ENCODE peak calls at places on chromosomes 12 and 14, in four cellular contexts. I is AG09309; U is sigmoid colon; L is CD8-positive, alpha-beta memory T cell. O is an unnamed sample.

GRCh38 chr12:3321881-3322280 is 169.1 kb upstream of the PRMT8 start:
- DNase-seq in U (no peak), L (no peak), I (no peak), O (no peak)

GRCh38 chr12:67426067-67426466 is 156.9 kb downstream of the CAND1 start:
- DNase-seq in I (peak; percentile 33), L (no peak), U (no peak), O (no peak)

GRCh38 chr12:93502802-93503623 is 35.7 kb downstream of the MRPL42 start:
- DNase-seq in I (no peak), U (no peak), L (peak; percentile 37), O (peak; percentile 57)

GRCh38 chr14:20434701-20435453 is 1.1 kb downstream of the KLHL33 start:
- DNase-seq in I (no peak), U (peak; percentile 80), L (no peak), O (peak; percentile 54)

GRCh38 chr12:85278598-85279448 is 1.2 kb upstream of the ALX1 start:
- DNase-seq in U (no peak), L (no peak), I (no peak), O (no peak)

GRCh38 chr12:29611906-29612305 is 114.4 kb upstream of the OVCH1 start:
- DNase-seq in U (no peak), I (no peak), L (no peak), O (no peak)

GRCh38 chr14:87732562-87732961 is 260.4 kb downstream of the GALC start:
- DNase-seq in L (no peak), U (no peak), I (no peak), O (no peak)

GRCh38 chr12:28015165-28015564 is 42.6 kb upstream of the PTHLH start:
- DNase-seq in L (no peak), U (no peak), I (no peak), O (no peak)

GRCh38 chr14:97065305-97066067 is 268.3 kb downstream of the VRK1 start:
- DNase-seq in L (no peak), U (no peak), I (no peak), O (no peak)

GRCh38 chr12:14113031-14113430 is 131.6 kb upstream of the GRIN2B start:
- DNase-seq in I (no peak), L (no peak), U (no peak), O (no peak)

GRCh38 chr12:78096909-78097597 is 266.4 kb downstream of the NAV3 start:
- DNase-seq in L (no peak), U (no peak), I (no peak), O (peak; percentile 19)

GRCh38 chr14:104794641-104795467 is 694 bp downstream of the AKT1 start:
- DNase-seq in U (no peak), I (no peak), L (no peak), O (peak; percentile 30)

GRCh38 chr12:10094648-10095047 is 4.1 kb downstream of the CLEC1A start:
- DNase-seq in I (no peak), L (no peak), U (no peak), O (no peak)

GRCh38 chr14:33377596-33378390 is 439.1 kb downstream of the NPAS3 start:
- DNase-seq in I (no peak), L (no peak), U (no peak), O (no peak)

GRCh38 chr12:29023436-29024076 is 125.5 kb upstream of the FAR2 start:
- DNase-seq in L (no peak), U (no peak), I (no peak), O (no peak)

GRCh38 chr12:83996671-83997070 is 915.9 kb downstream of the SLC6A15 start:
- DNase-seq in I (no peak), U (no peak), L (no peak), O (no peak)

GRCh38 chr12:68978678-68979077 is 45.7 kb upstream of the CPM start:
- DNase-seq in I (no peak), U (no peak), L (no peak), O (no peak)

GRCh38 chr12:32727237-32727636 is 28.5 kb downstream of the YARS2 start:
- DNase-seq in I (no peak), U (no peak), L (no peak), O (no peak)

GRCh38 chr12:120137833-120138232 is 21.3 kb upstream of the RAB35 start:
- DNase-seq in U (no peak), I (no peak), L (no peak), O (no peak)

GRCh38 chr12:49984960-49985359 is 12.2 kb downstream of the AQP6 start:
- DNase-seq in U (no peak), L (no peak), I (no peak), O (no peak)

GRCh38 chr14:74426202-74426582 is at the start of gene SYNDIG1L:
- DNase-seq in U (no peak), I (no peak), L (no peak), O (no peak)

GRCh38 chr14:74424606-74425005 is 1.4 kb downstream of the SYNDIG1L start:
- DNase-seq in I (no peak), L (no peak), U (no peak), O (no peak)

GRCh38 chr14:74429221-74429691 is 3.2 kb upstream of the SYNDIG1L start:
- DNase-seq in I (no peak), L (no peak), U (no peak), O (no peak)

GRCh38 chr14:74427651-74428050 is 1.6 kb upstream of the SYNDIG1L start:
- DNase-seq in L (no peak), I (no peak), U (no peak), O (no peak)

DNA sequence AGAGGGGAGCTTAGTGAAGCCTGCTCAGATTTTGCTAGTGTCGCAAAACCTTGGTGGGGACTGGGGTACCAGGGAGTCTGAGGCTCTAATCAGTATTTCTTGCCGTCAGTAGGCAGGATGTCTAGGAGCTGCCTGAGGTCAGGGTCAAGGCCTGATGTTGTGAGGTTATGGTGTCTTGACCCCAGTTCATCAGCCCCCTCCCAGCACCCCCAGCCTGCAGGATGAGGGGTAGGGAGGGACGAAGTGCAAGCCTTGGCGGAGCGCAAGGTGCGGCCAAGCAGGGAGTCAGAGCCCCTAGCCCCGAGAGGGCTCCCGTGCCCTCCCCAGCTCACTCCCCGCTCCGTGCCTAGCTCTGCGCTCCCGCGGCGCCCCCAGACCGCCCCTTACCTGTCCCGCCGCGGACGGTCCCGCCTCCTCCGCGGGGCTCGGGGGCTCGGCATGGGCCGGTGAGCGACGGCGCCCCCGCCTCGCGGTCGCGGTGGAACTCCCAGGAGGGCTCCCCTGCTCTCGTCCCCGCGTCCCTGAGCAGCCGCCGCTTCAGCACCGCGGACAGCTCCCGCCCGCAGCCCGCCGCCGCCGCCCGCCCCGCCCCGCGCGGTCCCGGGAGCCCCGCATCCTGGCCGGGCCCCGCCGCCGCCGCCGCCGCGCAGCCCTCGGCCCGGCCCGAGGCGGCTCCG is 347 bp downstream of the SYNDIG1L start:
- DNase-seq in L (peak; percentile 47), U (no peak), I (no peak), O (peak; percentile 8)
- H3K4me3 ChIP-seq in L (no peak overlapping the region), U (peak overlapping the region; percentile 19), I (no peak overlapping the region), O (no peak overlapping the region)

GRCh38 chr12:116556964-116557706 is 2.0 kb upstream of the MAP1LC3B2 start:
- DNase-seq in L (no peak), U (no peak), I (no peak), O (no peak)

GRCh38 chr12:116558280-116559079 is 701 bp upstream of the MAP1LC3B2 start:
- DNase-seq in I (no peak), L (no peak), U (no peak), O (no peak)

GRCh38 chr12:116559080-116559329 is 176 bp upstream of the MAP1LC3B2 start:
- DNase-seq in L (no peak), I (no peak), U (no peak), O (no peak)

GRCh38 chr12:116561181-116561821 is 2.1 kb downstream of the MAP1LC3B2 start:
- DNase-seq in L (no peak), U (no peak), I (no peak), O (no peak)

GRCh38 chr12:116559330-116560080 is at the start of gene MAP1LC3B2:
- DNase-seq in U (peak; percentile 76), I (no peak), L (peak; percentile 81), O (no peak)
- H3K4me3 ChIP-seq in U (no peak within 1 kb of the TSS), I (no peak within 1 kb of the TSS), L (peak within 1 kb of the TSS; percentile 40), O (no peak within 1 kb of the TSS)

DNA sequence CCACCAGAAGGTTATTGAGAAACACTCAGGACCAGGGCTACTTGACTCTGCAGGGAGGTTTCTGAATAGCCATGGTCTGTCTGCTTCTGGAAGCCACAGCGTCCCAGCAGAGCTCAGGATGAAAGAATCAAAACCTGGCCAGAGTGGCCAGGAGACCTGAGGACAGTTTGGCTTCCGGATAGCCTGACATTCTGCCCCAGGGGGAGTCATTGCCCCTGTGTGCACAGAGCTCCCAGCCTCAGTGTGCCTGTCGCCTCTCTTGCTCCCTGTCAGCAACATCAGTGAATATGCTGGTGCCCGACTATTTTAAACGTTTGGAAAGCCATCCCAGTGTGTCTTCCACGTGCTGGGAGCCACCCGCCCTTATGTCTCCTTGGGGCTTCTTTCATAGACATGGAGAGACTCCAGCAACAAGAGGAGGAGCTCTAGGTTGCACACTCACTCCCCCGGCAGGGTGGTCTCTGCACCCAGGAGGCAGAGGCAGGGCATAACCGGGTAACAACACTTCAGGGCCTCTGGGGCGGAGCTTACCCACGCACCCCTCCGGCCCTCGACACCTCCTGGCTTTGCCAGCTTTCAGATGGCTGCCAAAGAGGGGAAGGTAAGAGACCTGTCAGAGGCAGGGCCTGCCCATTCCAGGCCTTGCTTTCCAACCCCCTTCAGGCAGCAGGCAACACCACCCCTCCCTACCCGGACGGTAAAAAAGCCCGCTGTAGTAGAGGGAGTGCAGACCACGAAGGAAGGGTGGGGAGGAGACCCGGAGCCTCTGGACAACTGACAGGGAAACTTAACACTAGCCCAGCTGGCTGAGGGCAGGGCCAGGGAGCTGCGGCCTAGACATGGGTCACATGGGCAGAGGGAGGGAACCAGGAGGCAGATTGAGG is 19.0 kb upstream of the SLC6A12 start:
- DNase-seq in U (no peak), I (no peak), L (no peak), O (no peak)
- H3K4me3 ChIP-seq in U (no peak overlapping the region), I (no peak overlapping the region), L (no peak overlapping the region), O (no peak overlapping the region)

DNA sequence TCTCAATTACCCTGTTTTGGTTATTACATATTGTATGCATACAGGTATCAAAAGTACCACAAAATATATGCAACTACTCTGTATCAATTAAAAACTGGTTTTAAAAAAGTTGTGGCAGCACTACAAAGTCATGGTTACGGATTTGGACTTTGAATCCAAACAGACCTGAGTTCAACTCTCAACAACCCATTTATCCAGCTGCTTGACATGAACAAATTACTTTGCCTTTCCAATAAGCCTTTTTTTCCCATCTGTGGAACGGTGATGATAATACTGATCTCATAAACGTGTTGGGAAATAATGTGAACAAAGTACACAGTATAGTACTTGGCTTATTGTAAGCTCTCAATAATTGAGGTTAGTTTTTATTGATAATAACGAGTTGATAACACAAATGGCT is 85.0 kb downstream of the MNAT1 start:
- DNase-seq in U (no peak), I (no peak), L (no peak), O (no peak)
- H3K4me3 ChIP-seq in U (no peak overlapping the region), I (no peak overlapping the region), L (no peak overlapping the region), O (no peak overlapping the region)

DNA sequence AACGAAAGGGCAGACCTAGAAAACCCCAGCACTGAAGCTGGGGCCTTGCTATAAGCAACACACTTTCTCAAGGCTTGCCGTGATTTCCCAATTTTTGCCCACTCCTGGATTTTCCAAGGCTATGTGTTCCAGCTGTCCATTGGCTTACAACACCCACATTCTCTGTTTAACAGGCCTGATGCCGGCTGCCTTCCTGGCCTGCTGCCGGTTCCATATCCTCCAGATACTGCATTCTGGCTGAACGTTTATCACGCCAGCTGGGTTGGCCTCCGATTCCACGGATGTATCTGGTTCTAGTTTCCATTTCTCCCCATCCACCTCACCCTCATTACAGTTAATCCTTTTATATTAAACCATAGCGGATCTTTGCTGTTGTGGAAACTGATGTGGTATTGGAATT is 1.9 kb upstream of the PCNX1 start:
- DNase-seq in U (no peak), I (peak; percentile 90), L (no peak), O (peak; percentile 89)
- H3K4me3 ChIP-seq in U (no peak overlapping the region), I (no peak overlapping the region), L (no peak overlapping the region), O (no peak overlapping the region)

O was measured in endothelial cell of umbilical vein.